ENCODE peak calls at places on chromosome 10, in seven cellular contexts. E is epithelial cell of esophagus, N is endothelial cell, A is cardiac muscle cell, J is cardiac fibroblast, B is BJ, O is ovary. U is an unnamed sample.

GRCh38 chr10:30820282-30820991 is 190.9 kb upstream of the LYZL2 start:
- DNase-seq in E (no peak), N (no peak), A (peak), J (peak), B (peak), O (no peak), U (no peak)

GRCh38 chr10:78774999-78775711 is 293.6 kb upstream of the ZMIZ1 start:
- DNase-seq in E (no peak), N (no peak), A (peak), J (no peak), B (no peak), O (peak), U (no peak)

GRCh38 chr10:3995302-3996210 is 210.5 kb upstream of the KLF6 start:
- DNase-seq in E (peak), N (no peak), A (peak), J (peak), B (peak), O (no peak), U (no peak)

GRCh38 chr10:64313967-64314366 is 792.8 kb downstream of the REEP3 start:
- DNase-seq in E (no peak), N (no peak), A (no peak), J (no peak), B (no peak), O (no peak), U (no peak)

GRCh38 chr10:112078003-112078402 is 105.6 kb downstream of the GPAM start:
- DNase-seq in E (no peak), N (no peak), A (no peak), J (no peak), B (no peak), O (no peak), U (no peak)

GRCh38 chr10:71827828-71828227 is 23.2 kb downstream of the PSAP start:
- DNase-seq in E (no peak), N (no peak), A (no peak), J (no peak), B (no peak), O (no peak), U (no peak)

GRCh38 chr10:96216775-96217174 is 54.6 kb downstream of the BLNK start:
- DNase-seq in E (no peak), N (no peak), A (no peak), J (no peak), B (no peak), O (no peak), U (no peak)

GRCh38 chr10:102678842-102679289 is 34.6 kb downstream of the TRIM8 start:
- DNase-seq in E (peak), N (peak), A (peak), J (peak), B (no peak), O (peak), U (peak)

GRCh38 chr10:132858121-132859081 is 72.5 kb upstream of the NKX6-2 start:
- DNase-seq in E (no peak), N (no peak), A (no peak), J (no peak), B (no peak), O (no peak), U (peak)

GRCh38 chr10:85047979-85048378 is 719.6 kb downstream of the CCSER2 start:
- DNase-seq in E (no peak), N (no peak), A (no peak), J (no peak), B (no peak), O (no peak), U (no peak)

DNA sequence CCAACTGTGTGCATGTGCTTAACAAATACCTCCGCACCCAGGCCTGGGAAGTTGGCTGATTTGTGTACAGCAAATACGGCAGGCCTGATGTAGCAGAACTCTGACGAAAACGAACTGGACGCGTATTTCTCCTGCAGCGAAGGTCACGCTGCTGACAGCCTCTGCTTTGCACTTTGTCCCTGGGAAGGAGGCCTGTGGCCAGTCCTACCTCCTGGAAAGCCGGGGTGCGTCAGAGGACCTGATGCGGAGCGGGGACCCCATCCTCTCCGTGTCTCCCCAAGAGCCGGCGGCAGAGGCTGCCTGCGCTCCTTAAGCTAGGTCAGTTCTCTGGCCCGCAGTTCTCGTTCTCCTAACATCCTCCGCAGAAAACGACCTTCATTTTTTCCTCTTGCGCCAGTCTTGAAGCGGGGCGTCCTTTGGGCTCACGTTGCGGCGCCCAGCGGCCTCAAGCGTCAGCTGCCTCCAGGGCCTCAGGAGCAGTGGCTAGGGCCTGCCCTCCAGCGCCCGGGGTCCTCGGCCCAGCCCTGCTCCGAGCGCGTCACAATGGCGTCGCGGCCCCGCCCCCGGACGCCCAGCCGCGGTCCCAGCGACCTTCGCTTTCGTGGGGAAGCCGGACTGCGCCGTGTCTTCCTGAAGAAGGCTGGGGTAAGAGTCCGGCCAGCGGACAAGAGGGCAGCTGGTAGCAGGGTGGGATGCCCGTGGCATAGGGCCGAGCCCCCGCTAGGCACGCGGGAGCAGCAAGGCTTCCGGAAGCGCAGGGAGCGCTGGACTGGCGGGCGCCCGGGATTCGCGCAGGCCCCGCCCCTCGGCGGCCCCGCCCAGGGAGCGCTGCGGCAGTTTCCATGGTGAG is at the start of gene ZNF487:
- DNase-seq in E (peak), N (peak), A (peak), J (peak), B (peak), O (peak), U (peak)
- TF ChIP-seq CTCF in E (no peak), N (no peak), A (peak), J (peak), B (peak), O (peak), U (peak)

DNA sequence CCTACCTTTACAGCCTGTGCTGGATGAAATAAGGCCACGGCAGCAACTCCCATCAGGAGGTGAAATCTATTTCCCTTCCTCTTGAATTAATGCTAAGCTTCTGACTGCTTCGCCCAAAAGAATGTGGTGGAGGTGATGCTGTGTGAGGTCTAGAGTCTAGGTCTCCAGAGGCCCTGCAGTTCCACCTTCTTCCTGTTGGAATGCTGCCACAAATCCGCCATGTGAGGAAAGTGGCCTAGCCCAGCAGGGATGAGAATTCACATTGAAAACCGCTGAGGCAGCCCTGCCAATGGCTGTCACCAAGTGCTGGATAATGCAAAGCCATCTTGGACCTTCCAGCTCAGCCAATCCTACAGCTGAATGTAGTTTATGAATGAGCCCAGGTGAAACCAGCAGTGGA is 28.0 kb downstream of the RHOBTB1 start:
- DNase-seq in E (no peak), N (no peak), A (no peak), J (peak), B (no peak), O (no peak), U (no peak)
- TF ChIP-seq CTCF in E (peak), N (peak), A (no peak), J (peak), B (no peak), O (no peak), U (no peak)

DNA sequence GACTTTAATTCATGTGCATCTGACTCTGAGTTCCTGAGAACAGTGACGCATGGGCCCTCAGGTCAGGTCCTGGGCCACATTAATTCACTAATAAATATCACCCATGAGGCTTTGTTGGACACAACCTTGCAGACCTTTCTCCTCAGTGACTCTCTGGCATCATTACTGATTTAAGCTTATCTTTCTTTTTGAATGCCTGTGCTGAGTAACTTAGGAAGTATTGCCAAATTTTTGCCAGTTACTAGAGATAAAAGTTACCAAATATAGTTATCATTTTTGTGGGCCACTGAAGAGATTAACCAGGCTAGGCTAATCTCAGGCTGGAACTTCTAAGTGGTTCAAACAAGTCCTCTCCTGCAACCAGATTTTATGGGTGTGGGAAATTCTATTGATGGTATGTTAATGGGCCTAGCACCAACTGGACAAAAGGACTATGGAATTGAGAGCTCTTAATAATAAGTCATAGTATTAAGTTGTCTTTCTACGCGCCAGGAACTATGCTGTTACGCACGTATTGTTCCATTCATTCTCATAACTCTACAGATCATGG is 28.8 kb upstream of the PRTFDC1 start:
- DNase-seq in E (no peak), N (no peak), A (peak), J (no peak), B (no peak), O (no peak), U (no peak)
- TF ChIP-seq CTCF in E (no peak), N (no peak), A (no peak), J (no peak), B (no peak), O (no peak), U (no peak)

GRCh38 chr10:99853655-99854054 is 71.2 kb downstream of the ABCC2 start:
- DNase-seq in E (no peak), N (no peak), A (no peak), J (no peak), B (no peak), O (no peak), U (no peak)

GRCh38 chr10:99855479-99856071 is 73.1 kb downstream of the ABCC2 start:
- DNase-seq in E (no peak), N (no peak), A (no peak), J (no peak), B (no peak), O (no peak), U (no peak)

GRCh38 chr10:99852481-99853213 is 70.2 kb downstream of the ABCC2 start:
- DNase-seq in E (no peak), N (no peak), A (peak), J (no peak), B (no peak), O (no peak), U (no peak)

GRCh38 chr10:99851825-99852224 is 69.4 kb downstream of the ABCC2 start:
- DNase-seq in E (peak), N (no peak), A (no peak), J (no peak), B (no peak), O (no peak), U (no peak)

DNA sequence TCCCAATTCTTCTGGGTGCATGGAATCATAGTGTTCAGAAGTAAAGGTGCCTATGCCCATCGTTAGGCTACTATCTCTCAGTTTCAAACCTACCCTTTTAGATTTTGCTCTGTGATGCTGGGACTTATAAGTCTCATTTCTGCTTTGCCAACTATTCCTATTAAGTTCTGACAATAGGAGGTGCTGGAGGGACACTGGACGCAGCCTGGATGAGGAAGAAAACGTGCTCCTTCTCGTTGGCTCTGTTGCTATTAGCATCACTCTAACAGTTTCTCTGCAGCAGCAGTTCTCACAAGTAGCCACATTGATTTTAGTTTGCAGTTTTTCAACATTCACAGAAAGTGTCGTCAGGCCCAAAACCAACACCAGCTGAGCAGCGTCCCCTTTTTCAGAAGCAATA is 72.4 kb downstream of the ABCC2 start:
- DNase-seq in E (peak), N (peak), A (peak), J (peak), B (peak), O (peak), U (no peak)
- TF ChIP-seq CTCF in E (peak), N (no peak), A (peak), J (peak), B (peak), O (peak), U (peak)

GRCh38 chr10:16915308-16915707 is 98.1 kb upstream of the RSU1 start:
- DNase-seq in E (no peak), N (no peak), A (no peak), J (no peak), B (no peak), O (no peak), U (no peak)
- TF ChIP-seq CTCF in E (no peak), N (no peak), A (no peak), J (no peak), B (no peak), O (no peak), U (no peak)